ENCODE peak calls at places on chromosome 2, in four cellular contexts. One of them, this sample, is unnamed.

GRCh38 chr2:186871866-186872265 is 22.9 kb upstream of the ZSWIM2 start:
- DNase-seq in dorsolateral prefrontal cortex: no peak
- DNase-seq in substantia nigra: no peak
- DNase-seq in psoas muscle: no peak
- DNase-seq in this sample: no peak

GRCh38 chr2:68931799-68932198 is 20.9 kb downstream of the GKN2 start:
- DNase-seq in substantia nigra: no peak
- DNase-seq in psoas muscle: no peak
- DNase-seq in dorsolateral prefrontal cortex: no peak
- DNase-seq in this sample: no peak

GRCh38 chr2:127091886-127092285 is 15.1 kb downstream of the BIN1 start:
- DNase-seq in psoas muscle: no peak
- DNase-seq in substantia nigra: no peak
- DNase-seq in dorsolateral prefrontal cortex: no peak
- DNase-seq in this sample: no peak

GRCh38 chr2:40369619-40370397 is 82.1 kb downstream of the SLC8A1 start:
- DNase-seq in substantia nigra: no peak
- DNase-seq in dorsolateral prefrontal cortex: no peak
- DNase-seq in psoas muscle: no peak
- DNase-seq in this sample: no peak

GRCh38 chr2:186617771-186618170 is 27.9 kb downstream of the ITGAV start:
- DNase-seq in substantia nigra: no peak
- DNase-seq in dorsolateral prefrontal cortex: no peak
- DNase-seq in psoas muscle: no peak
- DNase-seq in this sample: no peak

GRCh38 chr2:11008773-11009172 is 97.0 kb downstream of the KCNF1 start:
- DNase-seq in dorsolateral prefrontal cortex: no peak
- DNase-seq in psoas muscle: no peak
- DNase-seq in substantia nigra: no peak
- DNase-seq in this sample: no peak

GRCh38 chr2:11339508-11340083 is 4.8 kb downstream of the ROCK2 start:
- DNase-seq in substantia nigra: no peak
- DNase-seq in dorsolateral prefrontal cortex: no peak
- DNase-seq in psoas muscle: no peak
- DNase-seq in this sample: no peak

GRCh38 chr2:201618744-201619654 is 24.3 kb downstream of the TMEM237 start:
- DNase-seq in psoas muscle: peak
- DNase-seq in substantia nigra: peak
- DNase-seq in dorsolateral prefrontal cortex: peak
- DNase-seq in this sample: no peak

GRCh38 chr2:9010866-9011265 is 7.4 kb upstream of the MBOAT2 start:
- DNase-seq in dorsolateral prefrontal cortex: no peak
- DNase-seq in psoas muscle: no peak
- DNase-seq in substantia nigra: no peak
- DNase-seq in this sample: no peak

GRCh38 chr2:150532883-150533282 is 45.4 kb upstream of the RND3 start:
- DNase-seq in substantia nigra: no peak
- DNase-seq in dorsolateral prefrontal cortex: no peak
- DNase-seq in psoas muscle: no peak
- DNase-seq in this sample: no peak

GRCh38 chr2:85506768-85507181 is 32.2 kb upstream of the MAT2A start:
- DNase-seq in psoas muscle: no peak
- DNase-seq in dorsolateral prefrontal cortex: no peak
- DNase-seq in substantia nigra: no peak
- DNase-seq in this sample: no peak

GRCh38 chr2:239593965-239594771 is 193.3 kb upstream of the HDAC4 start:
- DNase-seq in dorsolateral prefrontal cortex: no peak
- DNase-seq in psoas muscle: no peak
- DNase-seq in substantia nigra: no peak
- DNase-seq in this sample: no peak

GRCh38 chr2:219987830-219988229 is 360.4 kb downstream of the SLC4A3 start:
- DNase-seq in dorsolateral prefrontal cortex: no peak
- DNase-seq in psoas muscle: no peak
- DNase-seq in substantia nigra: no peak
- DNase-seq in this sample: no peak

GRCh38 chr2:187453078-187453641 is 5.1 kb upstream of the CALCRL start:
- DNase-seq in psoas muscle: no peak
- DNase-seq in substantia nigra: no peak
- DNase-seq in dorsolateral prefrontal cortex: no peak
- DNase-seq in this sample: no peak

GRCh38 chr2:130798472-130799221 is 38.1 kb upstream of the ARHGEF4 start:
- DNase-seq in substantia nigra: no peak
- DNase-seq in psoas muscle: no peak
- DNase-seq in dorsolateral prefrontal cortex: no peak
- DNase-seq in this sample: no peak

GRCh38 chr2:37555457-37555856 is 116.0 kb downstream of the CDC42EP3 start:
- DNase-seq in dorsolateral prefrontal cortex: no peak
- DNase-seq in psoas muscle: no peak
- DNase-seq in substantia nigra: no peak
- DNase-seq in this sample: no peak

GRCh38 chr2:37472959-37473358 is 128.5 kb downstream of the QPCT start:
- DNase-seq in substantia nigra: no peak
- DNase-seq in dorsolateral prefrontal cortex: no peak
- DNase-seq in psoas muscle: no peak
- DNase-seq in this sample: no peak

GRCh38 chr2:11564864-11565567 is 31.2 kb downstream of the GREB1 start:
- DNase-seq in psoas muscle: no peak
- DNase-seq in substantia nigra: no peak
- DNase-seq in dorsolateral prefrontal cortex: no peak
- DNase-seq in this sample: no peak

GRCh38 chr2:7097353-7097895 is 180.2 kb downstream of the RNF144A start:
- DNase-seq in dorsolateral prefrontal cortex: peak
- DNase-seq in substantia nigra: peak
- DNase-seq in psoas muscle: peak
- DNase-seq in this sample: peak

GRCh38 chr2:99729104-99729503 is 239.3 kb upstream of the REV1 start:
- DNase-seq in substantia nigra: no peak
- DNase-seq in dorsolateral prefrontal cortex: no peak
- DNase-seq in psoas muscle: no peak
- DNase-seq in this sample: no peak

GRCh38 chr2:73089270-73090030 is 17.9 kb upstream of the SFXN5 start:
- DNase-seq in substantia nigra: no peak
- DNase-seq in psoas muscle: peak
- DNase-seq in dorsolateral prefrontal cortex: no peak
- DNase-seq in this sample: no peak

GRCh38 chr2:134027980-134028379 is 225.9 kb upstream of the MGAT5 start:
- DNase-seq in psoas muscle: peak
- DNase-seq in dorsolateral prefrontal cortex: no peak
- DNase-seq in substantia nigra: no peak
- DNase-seq in this sample: no peak

GRCh38 chr2:26757873-26758789 is 6.0 kb upstream of the SLC35F6 start:
- DNase-seq in substantia nigra: no peak
- DNase-seq in dorsolateral prefrontal cortex: no peak
- DNase-seq in psoas muscle: peak
- DNase-seq in this sample: no peak

GRCh38 chr2:108612514-108613183 is 78.4 kb downstream of the LIMS1 start:
- DNase-seq in psoas muscle: no peak
- DNase-seq in substantia nigra: no peak
- DNase-seq in dorsolateral prefrontal cortex: no peak
- DNase-seq in this sample: no peak

GRCh38 chr2:2828774-2829368 is 497.8 kb upstream of the MYT1L start:
- DNase-seq in dorsolateral prefrontal cortex: peak
- DNase-seq in psoas muscle: peak
- DNase-seq in substantia nigra: no peak
- DNase-seq in this sample: peak

GRCh38 chr2:72719416-72719815 is 106.4 kb downstream of the EXOC6B start:
- DNase-seq in psoas muscle: no peak
- DNase-seq in dorsolateral prefrontal cortex: no peak
- DNase-seq in substantia nigra: no peak
- DNase-seq in this sample: no peak

GRCh38 chr2:71603851-71604708 is 150.7 kb downstream of the DYSF start:
- DNase-seq in substantia nigra: no peak
- DNase-seq in dorsolateral prefrontal cortex: peak
- DNase-seq in psoas muscle: peak
- DNase-seq in this sample: no peak

GRCh38 chr2:219433666-219434467 is 776 bp upstream of the SPEG start:
- DNase-seq in substantia nigra: no peak
- DNase-seq in psoas muscle: peak
- DNase-seq in dorsolateral prefrontal cortex: no peak
- DNase-seq in this sample: no peak

GRCh38 chr2:54469484-54470053 is 13.4 kb downstream of the SPTBN1 start:
- DNase-seq in substantia nigra: no peak
- DNase-seq in psoas muscle: no peak
- DNase-seq in dorsolateral prefrontal cortex: no peak
- DNase-seq in this sample: no peak

GRCh38 chr2:54468643-54469042 is 12.5 kb downstream of the SPTBN1 start:
- DNase-seq in substantia nigra: no peak
- DNase-seq in dorsolateral prefrontal cortex: no peak
- DNase-seq in psoas muscle: no peak
- DNase-seq in this sample: no peak

GRCh38 chr2:54471221-54471711 is 15.1 kb downstream of the SPTBN1 start:
- DNase-seq in psoas muscle: no peak
- DNase-seq in dorsolateral prefrontal cortex: no peak
- DNase-seq in substantia nigra: no peak
- DNase-seq in this sample: peak

GRCh38 chr2:54473876-54474275 is 17.7 kb downstream of the SPTBN1 start:
- DNase-seq in psoas muscle: no peak
- DNase-seq in dorsolateral prefrontal cortex: no peak
- DNase-seq in substantia nigra: no peak
- DNase-seq in this sample: no peak

DNA sequence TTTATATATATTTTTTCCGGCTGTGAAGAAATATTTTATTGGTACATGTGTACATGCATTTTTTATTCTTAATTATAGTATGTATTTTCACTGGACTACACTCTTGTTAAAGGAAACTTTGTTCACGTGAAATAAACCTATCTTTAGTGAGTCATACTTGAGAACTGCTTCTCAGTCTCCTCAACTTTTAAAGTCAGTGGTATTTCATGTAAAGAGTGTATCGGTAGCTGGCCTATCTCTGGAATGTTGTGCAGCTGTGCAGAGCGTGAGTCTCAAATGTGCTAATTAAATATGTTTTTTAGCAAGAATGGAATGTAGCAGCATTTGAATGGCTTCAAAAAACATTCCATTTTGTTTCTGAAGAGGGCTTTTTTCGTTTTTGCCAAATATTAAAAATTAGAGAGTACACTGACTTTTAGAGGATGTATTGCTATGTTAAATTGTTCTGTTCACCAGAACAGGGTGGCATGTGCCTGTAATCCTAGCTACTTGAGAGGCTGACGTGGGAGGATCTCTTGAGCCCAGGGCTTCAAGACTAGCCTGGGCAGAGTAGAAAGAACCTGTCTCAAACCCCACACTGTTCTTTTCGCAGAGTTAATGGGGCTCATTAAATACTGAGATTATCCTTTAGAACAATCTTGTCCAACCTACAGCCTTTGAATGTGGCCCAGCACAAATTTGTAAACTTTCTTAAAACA is 14.3 kb downstream of the SPTBN1 start:
- DNase-seq in substantia nigra: no peak
- DNase-seq in psoas muscle: no peak
- DNase-seq in dorsolateral prefrontal cortex: no peak
- DNase-seq in this sample: no peak
- H3K27ac ChIP-seq in substantia nigra: no peak
- H3K27ac ChIP-seq in psoas muscle: peak
- H3K27ac ChIP-seq in dorsolateral prefrontal cortex: peak
- H3K27ac ChIP-seq in this sample: no peak

GRCh38 chr2:207260947-207261346 is 95.2 kb upstream of the KLF7 start:
- DNase-seq in dorsolateral prefrontal cortex: no peak
- DNase-seq in substantia nigra: no peak
- DNase-seq in psoas muscle: no peak
- DNase-seq in this sample: no peak
- H3K27ac ChIP-seq in dorsolateral prefrontal cortex: no peak
- H3K27ac ChIP-seq in substantia nigra: no peak
- H3K27ac ChIP-seq in psoas muscle: no peak
- H3K27ac ChIP-seq in this sample: no peak

GRCh38 chr2:236863729-236864126 is 222.0 kb upstream of the COPS8 start:
- DNase-seq in dorsolateral prefrontal cortex: no peak
- DNase-seq in psoas muscle: no peak
- DNase-seq in substantia nigra: no peak
- DNase-seq in this sample: no peak
- H3K27ac ChIP-seq in dorsolateral prefrontal cortex: no peak
- H3K27ac ChIP-seq in psoas muscle: no peak
- H3K27ac ChIP-seq in substantia nigra: no peak
- H3K27ac ChIP-seq in this sample: no peak

GRCh38 chr2:231244382-231245252 is 46.2 kb downstream of the ARMC9 start:
- DNase-seq in dorsolateral prefrontal cortex: no peak
- DNase-seq in psoas muscle: no peak
- DNase-seq in substantia nigra: no peak
- DNase-seq in this sample: no peak
- H3K27ac ChIP-seq in dorsolateral prefrontal cortex: no peak
- H3K27ac ChIP-seq in psoas muscle: no peak
- H3K27ac ChIP-seq in substantia nigra: no peak
- H3K27ac ChIP-seq in this sample: no peak